ENCODE peak calls at places on chromosomes 2 and 18, in five cellular contexts. B is ecto neural progenitor cell, V is bronchial epithelial cell, O is MCF 10A, L is posterior vena cava. D is an unnamed sample.
A peak's percentile ranks its signal among the peaks of the same experiment; 100 is the strongest.

GRCh38 chr18:12599966-12600365 is 57.9 kb downstream of the SPIRE1 start:
- DNase-seq in O (no peak), L (no peak), B (no peak), V (no peak), D (no peak)

GRCh38 chr2:174553811-174554493 is 43.7 kb downstream of the WIPF1 start:
- DNase-seq in L (no peak), B (no peak), V (no peak), O (no peak), D (no peak)

GRCh38 chr18:66124394-66124793 is 373.6 kb downstream of the CDH7 start:
- DNase-seq in L (no peak), V (peak; percentile 28), B (no peak), O (peak; percentile 24), D (no peak)

GRCh38 chr2:226849349-226849748 is 13.5 kb downstream of the RHBDD1 start:
- DNase-seq in L (no peak), B (no peak), V (no peak), O (no peak), D (no peak)

GRCh38 chr2:220572385-220572784 is 945.0 kb downstream of the SLC4A3 start:
- DNase-seq in V (peak; percentile 21), O (peak; percentile 17), L (no peak), B (no peak), D (no peak)

GRCh38 chr2:152558174-152559091 is 158.8 kb downstream of the PRPF40A start:
- DNase-seq in B (no peak), L (no peak), V (no peak), O (peak; percentile 64), D (no peak)

GRCh38 chr2:121596221-121597080 is 52.8 kb downstream of the CLASP1 start:
- DNase-seq in O (peak; percentile 65), V (peak; percentile 56), B (no peak), L (no peak), D (no peak)

GRCh38 chr2:20184067-20184938 is 40.6 kb downstream of the SDC1 start:
- DNase-seq in B (no peak), O (peak; percentile 76), V (peak; percentile 90), L (peak; percentile 26), D (peak; percentile 51)

GRCh38 chr2:4780679-4781078 is 911.5 kb upstream of the SOX11 start:
- DNase-seq in O (peak; percentile 11), L (no peak), V (no peak), B (no peak), D (no peak)

GRCh38 chr2:202127793-202128215 is 54.7 kb downstream of the KIAA2012 start:
- DNase-seq in V (no peak), L (no peak), O (no peak), B (no peak), D (no peak)

GRCh38 chr2:120308038-120308910 is 37.7 kb upstream of the INHBB start:
- DNase-seq in V (no peak), O (no peak), L (peak; percentile 69), B (no peak), D (no peak)

GRCh38 chr2:205763708-205764501 is 81.6 kb downstream of the NRP2 start:
- DNase-seq in O (no peak), B (peak; percentile 90), L (peak; percentile 88), V (peak; percentile 86), D (peak; percentile 64)

GRCh38 chr2:31012384-31012783 is 125.9 kb downstream of the GALNT14 start:
- DNase-seq in V (peak; percentile 96), O (no peak), B (no peak), L (peak; percentile 16), D (no peak)

D was measured in RWPE2.